ENCODE peak calls at places on chromosome 13, in four cellular contexts. One of them, this sample, is unnamed.

GRCh38 chr13:23960566-23961156 is 63.4 kb upstream of the C1QTNF9B start:
- DNase-seq in IMR-90: peak; percentile 60
- DNase-seq in H9: no peak
- DNase-seq in mesendoderm: peak; percentile 67
- DNase-seq in this sample: no peak

GRCh38 chr13:73898899-73899298 is 235.3 kb downstream of the KLF12 start:
- DNase-seq in IMR-90: no peak
- DNase-seq in H9: no peak
- DNase-seq in mesendoderm: no peak
- DNase-seq in this sample: no peak

GRCh38 chr13:26026211-26026610 is 25.6 kb downstream of the SHISA2 start:
- DNase-seq in IMR-90: no peak
- DNase-seq in H9: no peak
- DNase-seq in mesendoderm: no peak
- DNase-seq in this sample: no peak

GRCh38 chr13:24220086-24220703 is 59.7 kb downstream of the SPATA13 start:
- DNase-seq in IMR-90: peak; percentile 88
- DNase-seq in H9: peak; percentile 47
- DNase-seq in mesendoderm: peak; percentile 90
- DNase-seq in this sample: no peak

GRCh38 chr13:73870970-73871935 is 263.0 kb downstream of the KLF12 start:
- DNase-seq in IMR-90: peak; percentile 96
- DNase-seq in H9: peak; percentile 56
- DNase-seq in mesendoderm: peak; percentile 75
- DNase-seq in this sample: no peak

GRCh38 chr13:102651892-102652291 is 43.0 kb downstream of the METTL21C start:
- DNase-seq in IMR-90: peak; percentile 52
- DNase-seq in H9: no peak
- DNase-seq in mesendoderm: no peak
- DNase-seq in this sample: no peak

GRCh38 chr13:60226507-60226906 is 62.8 kb upstream of the DIAPH3 start:
- DNase-seq in IMR-90: peak; percentile 47
- DNase-seq in H9: peak; percentile 44
- DNase-seq in mesendoderm: peak; percentile 65
- DNase-seq in this sample: no peak

GRCh38 chr13:30971575-30971974 is 39.1 kb downstream of the TEX26 start:
- DNase-seq in IMR-90: peak; percentile 63
- DNase-seq in H9: no peak
- DNase-seq in mesendoderm: no peak
- DNase-seq in this sample: no peak

GRCh38 chr13:27559714-27560113 is 60.6 kb downstream of the LNX2 start:
- DNase-seq in IMR-90: no peak
- DNase-seq in H9: no peak
- DNase-seq in mesendoderm: no peak
- DNase-seq in this sample: no peak

GRCh38 chr13:76845367-76845766 is 40.8 kb downstream of the KCTD12 start:
- DNase-seq in IMR-90: no peak
- DNase-seq in H9: no peak
- DNase-seq in mesendoderm: no peak
- DNase-seq in this sample: no peak

GRCh38 chr13:97911311-97912138 is 42.0 kb upstream of the IPO5 start:
- DNase-seq in IMR-90: peak; percentile 32
- DNase-seq in H9: peak; percentile 64
- DNase-seq in mesendoderm: peak; percentile 73
- DNase-seq in this sample: no peak
- H4K8ac ChIP-seq in IMR-90: no peak overlapping the region
- H4K8ac ChIP-seq in H9: no peak overlapping the region
- H4K8ac ChIP-seq in mesendoderm: no peak overlapping the region
- H4K8ac ChIP-seq in this sample: no peak overlapping the region

GRCh38 chr13:110722971-110723370 is 9.5 kb downstream of the ING1 start:
- DNase-seq in IMR-90: no peak
- DNase-seq in H9: no peak
- DNase-seq in mesendoderm: no peak
- DNase-seq in this sample: no peak
- H4K5ac ChIP-seq in IMR-90: no peak overlapping the region
- H4K5ac ChIP-seq in H9: no peak overlapping the region
- H4K5ac ChIP-seq in mesendoderm: no peak overlapping the region
- H4K5ac ChIP-seq in this sample: no peak overlapping the region

GRCh38 chr13:110126391-110126961 is 180.5 kb downstream of the COL4A1 start:
- DNase-seq in IMR-90: peak; percentile 98
- DNase-seq in H9: peak; percentile 69
- DNase-seq in mesendoderm: peak; percentile 85
- DNase-seq in this sample: no peak
- H4K8ac ChIP-seq in IMR-90: peak overlapping the region; percentile 88
- H4K8ac ChIP-seq in H9: no peak overlapping the region
- H4K8ac ChIP-seq in mesendoderm: no peak overlapping the region
- H4K8ac ChIP-seq in this sample: no peak overlapping the region

GRCh38 chr13:37241786-37242185 is 136.3 kb upstream of the CSNK1A1L start:
- DNase-seq in IMR-90: no peak
- DNase-seq in H9: no peak
- DNase-seq in mesendoderm: no peak
- DNase-seq in this sample: no peak
- H4K5ac ChIP-seq in IMR-90: no peak overlapping the region
- H4K5ac ChIP-seq in H9: no peak overlapping the region
- H4K5ac ChIP-seq in mesendoderm: no peak overlapping the region
- H4K5ac ChIP-seq in this sample: no peak overlapping the region

GRCh38 chr13:71869274-71869673 is 2.3 kb upstream of the DACH1 start:
- DNase-seq in IMR-90: no peak
- DNase-seq in H9: no peak
- DNase-seq in mesendoderm: no peak
- DNase-seq in this sample: no peak

GRCh38 chr13:71866173-71867091 is 572 bp downstream of the DACH1 start:
- DNase-seq in IMR-90: no peak
- DNase-seq in H9: peak; percentile 38
- DNase-seq in mesendoderm: peak; percentile 29
- DNase-seq in this sample: no peak

GRCh38 chr13:71865858-71866172 is 1.2 kb downstream of the DACH1 start:
- DNase-seq in IMR-90: no peak
- DNase-seq in H9: peak; percentile 36
- DNase-seq in mesendoderm: peak; percentile 32
- DNase-seq in this sample: no peak

GRCh38 chr13:71864981-71865857 is 1.8 kb downstream of the DACH1 start:
- DNase-seq in IMR-90: no peak
- DNase-seq in H9: peak; percentile 41
- DNase-seq in mesendoderm: peak; percentile 12
- DNase-seq in this sample: peak; percentile 69

GRCh38 chr13:71867101-71867814 is at the start of gene DACH1:
- DNase-seq in IMR-90: peak; percentile 20
- DNase-seq in H9: peak; percentile 62
- DNase-seq in mesendoderm: peak; percentile 85
- DNase-seq in this sample: no peak
- H4K8ac ChIP-seq in IMR-90: no peak within 1 kb of the TSS
- H4K8ac ChIP-seq in H9: no peak within 1 kb of the TSS
- H4K8ac ChIP-seq in mesendoderm: no peak within 1 kb of the TSS
- H4K8ac ChIP-seq in this sample: no peak within 1 kb of the TSS

DNA sequence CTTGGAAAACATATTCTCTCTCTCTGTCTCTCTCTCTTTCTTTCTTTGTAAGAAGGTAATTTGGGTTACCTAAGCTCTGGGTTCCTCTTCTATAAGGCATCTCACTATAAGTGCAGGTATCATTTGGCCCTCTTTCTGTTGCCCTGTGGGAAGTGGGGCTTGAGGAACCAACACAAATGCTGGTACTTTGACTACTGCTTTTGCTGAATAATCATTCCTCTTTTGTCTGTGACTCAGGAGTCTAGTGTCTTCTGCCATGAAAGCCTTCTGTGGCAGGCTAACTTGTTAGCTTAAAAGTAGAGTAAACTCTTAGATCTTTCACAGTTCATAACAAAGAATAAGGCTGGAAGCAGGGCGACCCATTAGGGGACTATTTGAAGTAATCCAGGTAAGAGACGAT is 237.8 kb downstream of the VWA8 start:
- DNase-seq in IMR-90: no peak
- DNase-seq in H9: no peak
- DNase-seq in mesendoderm: no peak
- DNase-seq in this sample: no peak
- H4K5ac ChIP-seq in IMR-90: no peak overlapping the region
- H4K5ac ChIP-seq in H9: no peak overlapping the region
- H4K5ac ChIP-seq in mesendoderm: no peak overlapping the region
- H4K5ac ChIP-seq in this sample: no peak overlapping the region

GRCh38 chr13:91174886-91175501 is 172.5 kb upstream of the MIR17HG start:
- DNase-seq in IMR-90: no peak
- DNase-seq in H9: peak; percentile 43
- DNase-seq in mesendoderm: peak; percentile 19
- DNase-seq in this sample: no peak
- H4K8ac ChIP-seq in IMR-90: no peak overlapping the region
- H4K8ac ChIP-seq in H9: no peak overlapping the region
- H4K8ac ChIP-seq in mesendoderm: no peak overlapping the region
- H4K8ac ChIP-seq in this sample: peak overlapping the region; percentile 83

DNA sequence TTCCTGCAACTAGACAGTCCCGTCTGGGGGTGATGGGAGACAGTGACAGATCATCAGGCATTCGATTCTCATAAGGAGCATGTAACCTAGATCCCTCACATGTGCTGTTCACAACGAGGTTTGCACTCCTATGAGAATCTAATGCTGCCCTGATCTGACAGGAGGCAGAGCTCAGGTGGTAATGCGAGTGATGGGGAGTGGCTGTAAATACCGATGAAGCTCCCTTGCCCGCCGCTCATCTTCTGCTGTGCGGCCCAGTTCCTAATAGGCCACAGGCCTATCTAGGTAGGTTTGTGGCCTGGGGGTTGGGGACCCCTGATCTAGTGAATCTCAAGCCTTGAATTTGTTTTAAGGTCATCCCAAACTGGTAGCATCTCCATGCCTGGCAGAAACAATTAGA is 27.3 kb upstream of the FAM124A start:
- DNase-seq in IMR-90: no peak
- DNase-seq in H9: no peak
- DNase-seq in mesendoderm: no peak
- DNase-seq in this sample: peak; percentile 14
- H4K5ac ChIP-seq in IMR-90: no peak overlapping the region
- H4K5ac ChIP-seq in H9: no peak overlapping the region
- H4K5ac ChIP-seq in mesendoderm: no peak overlapping the region
- H4K5ac ChIP-seq in this sample: no peak overlapping the region

GRCh38 chr13:85638265-85638664 is 161.0 kb downstream of the SLITRK6 start:
- DNase-seq in IMR-90: no peak
- DNase-seq in H9: no peak
- DNase-seq in mesendoderm: no peak
- DNase-seq in this sample: no peak

GRCh38 chr13:85638815-85639393 is 160.3 kb downstream of the SLITRK6 start:
- DNase-seq in IMR-90: no peak
- DNase-seq in H9: no peak
- DNase-seq in mesendoderm: no peak
- DNase-seq in this sample: no peak
- H4K8ac ChIP-seq in IMR-90: no peak overlapping the region
- H4K8ac ChIP-seq in H9: no peak overlapping the region
- H4K8ac ChIP-seq in mesendoderm: no peak overlapping the region
- H4K8ac ChIP-seq in this sample: no peak overlapping the region